ENCODE peak calls at places on chromosomes 1 and 21, in ten cellular contexts. Q is hepatocyte, Z is PC-9, X is adrenal gland, R is breast epithelium, I is neural progenitor cell, H is A673, J is HepG2, K is pancreas, E is cardiac muscle cell. F is an unnamed sample.

GRCh38 chr1:63698001-63698838 is 75.6 kb upstream of the ROR1 start:
- DNase-seq in Q (peak; percentile 46), Z (no peak), X (peak; percentile 64), R (no peak), I (no peak), H (no peak), J (no peak), K (peak; percentile 61), E (peak; percentile 76), F (no peak)

GRCh38 chr1:32681501-32681900 is 21.1 kb downstream of the SYNC start:
- DNase-seq in Q (no peak), Z (no peak), X (no peak), R (no peak), I (no peak), H (no peak), J (no peak), K (no peak), E (peak; percentile 64), F (no peak)

GRCh38 chr1:93716974-93717373 is 35.3 kb upstream of the BCAR3 start:
- DNase-seq in Q (no peak), Z (peak; percentile 59), X (no peak), R (no peak), I (no peak), H (peak; percentile 12), J (no peak), K (no peak), E (no peak), F (no peak)

GRCh38 chr1:35650416-35650815 is 9.1 kb upstream of the PSMB2 start:
- DNase-seq in Q (no peak), Z (no peak), X (no peak), R (no peak), I (no peak), H (no peak), J (no peak), K (no peak), E (no peak), F (no peak)

GRCh38 chr1:33711511-33711910 is 152.4 kb upstream of the HMGB4 start:
- DNase-seq in Q (no peak), Z (no peak), X (no peak), R (no peak), I (no peak), H (no peak), J (no peak), K (no peak), E (no peak), F (no peak)

GRCh38 chr1:12231276-12231595 is 1.4 kb downstream of the VPS13D start:
- DNase-seq in Q (no peak), Z (peak; percentile 48), X (no peak), R (no peak), I (peak; percentile 14), H (no peak), J (no peak), K (no peak), E (peak; percentile 25), F (no peak)

GRCh38 chr1:165854101-165854845 is 26.9 kb downstream of the UCK2 start:
- DNase-seq in Q (peak; percentile 45), Z (peak; percentile 76), X (peak; percentile 25), R (no peak), I (peak; percentile 16), H (peak; percentile 53), J (no peak), K (no peak), E (peak; percentile 94), F (no peak)

GRCh38 chr1:180950321-180950720 is 37.6 kb downstream of the KIAA1614 start:
- DNase-seq in Q (no peak), Z (no peak), X (no peak), R (no peak), I (no peak), H (no peak), J (no peak), K (no peak), E (no peak), F (no peak)

GRCh38 chr1:92186081-92186480 is 31.6 kb upstream of the C1orf146 start:
- DNase-seq in Q (no peak), Z (no peak), X (no peak), R (no peak), I (no peak), H (no peak), J (peak; percentile 3), K (no peak), E (peak; percentile 25), F (no peak)

GRCh38 chr1:204337047-204337446 is 22.7 kb downstream of the PLEKHA6 start:
- DNase-seq in Q (no peak), Z (no peak), X (no peak), R (no peak), I (no peak), H (no peak), J (no peak), K (no peak), E (no peak), F (no peak)

GRCh38 chr1:117812868-117813511 is 116.4 kb downstream of the GDAP2 start:
- DNase-seq in Q (peak; percentile 20), Z (no peak), X (no peak), R (no peak), I (no peak), H (no peak), J (peak; percentile 31), K (no peak), E (peak; percentile 58), F (no peak)

GRCh38 chr1:235402457-235403200 is 35.4 kb downstream of the TBCE start:
- DNase-seq in Q (no peak), Z (peak; percentile 81), X (no peak), R (no peak), I (no peak), H (no peak), J (peak; percentile 62), K (no peak), E (no peak), F (no peak)

GRCh38 chr1:118100686-118101300 is 84.2 kb downstream of the SPAG17 start:
- DNase-seq in Q (peak; percentile 18), Z (no peak), X (no peak), R (no peak), I (no peak), H (no peak), J (no peak), K (peak; percentile 82), E (no peak), F (no peak)

DNA sequence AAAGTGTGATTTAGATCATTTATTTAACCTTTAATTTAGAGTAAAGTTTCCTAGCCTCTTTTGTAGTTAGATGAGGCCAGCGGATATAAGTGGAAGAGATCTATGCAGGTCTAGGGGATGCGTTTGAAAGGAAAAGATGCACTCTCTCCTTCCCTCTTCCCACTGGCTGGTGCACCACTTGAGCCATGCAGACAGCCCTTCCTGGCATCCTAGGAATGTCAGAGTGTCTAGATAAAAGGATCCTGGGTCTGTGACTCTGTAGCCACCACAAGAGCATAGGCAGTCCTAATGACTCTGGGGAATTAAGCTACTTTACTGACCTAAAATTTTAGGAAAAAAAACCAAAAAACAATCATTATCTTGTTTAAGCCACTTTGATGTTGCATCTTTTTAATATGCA is 16.0 kb upstream of the STUM start:
- DNase-seq in Q (no peak), Z (no peak), X (no peak), R (no peak), I (peak; percentile 76), H (no peak), J (no peak), K (no peak), E (no peak), F (no peak)
- H3K4me1 ChIP-seq in Q (peaks cover 9% of the 10 kb centered on the region), Z (no peaks in the 10 kb centered on the region), X (no peaks in the 10 kb centered on the region), R (no peaks in the 10 kb centered on the region), I (peaks cover 11% of the 10 kb centered on the region), H (no peaks in the 10 kb centered on the region), J (no peaks in the 10 kb centered on the region), K (peaks cover 4% of the 10 kb centered on the region), E (peaks cover 22% of the 10 kb centered on the region), F (peaks cover 24% of the 10 kb centered on the region)

GRCh38 chr1:70204578-70204977 is 801 bp downstream of the LRRC40 start:
- DNase-seq in Q (no peak), Z (no peak), X (no peak), R (no peak), I (peak; percentile 22), H (peak; percentile 19), J (no peak), K (no peak), E (no peak), F (no peak)

GRCh38 chr1:70204139-70204538 is 1.2 kb downstream of the LRRC40 start:
- DNase-seq in Q (no peak), Z (no peak), X (no peak), R (no peak), I (no peak), H (no peak), J (no peak), K (no peak), E (no peak), F (no peak)

GRCh38 chr1:70205076-70205436 is 323 bp downstream of the LRRC40 start:
- DNase-seq in Q (no peak), Z (no peak), X (no peak), R (no peak), I (no peak), H (no peak), J (no peak), K (no peak), E (no peak), F (no peak)

GRCh38 chr1:70207492-70207891 is 2.1 kb upstream of the LRRC40 start:
- DNase-seq in Q (no peak), Z (no peak), X (no peak), R (no peak), I (no peak), H (no peak), J (no peak), K (no peak), E (no peak), F (no peak)

DNA sequence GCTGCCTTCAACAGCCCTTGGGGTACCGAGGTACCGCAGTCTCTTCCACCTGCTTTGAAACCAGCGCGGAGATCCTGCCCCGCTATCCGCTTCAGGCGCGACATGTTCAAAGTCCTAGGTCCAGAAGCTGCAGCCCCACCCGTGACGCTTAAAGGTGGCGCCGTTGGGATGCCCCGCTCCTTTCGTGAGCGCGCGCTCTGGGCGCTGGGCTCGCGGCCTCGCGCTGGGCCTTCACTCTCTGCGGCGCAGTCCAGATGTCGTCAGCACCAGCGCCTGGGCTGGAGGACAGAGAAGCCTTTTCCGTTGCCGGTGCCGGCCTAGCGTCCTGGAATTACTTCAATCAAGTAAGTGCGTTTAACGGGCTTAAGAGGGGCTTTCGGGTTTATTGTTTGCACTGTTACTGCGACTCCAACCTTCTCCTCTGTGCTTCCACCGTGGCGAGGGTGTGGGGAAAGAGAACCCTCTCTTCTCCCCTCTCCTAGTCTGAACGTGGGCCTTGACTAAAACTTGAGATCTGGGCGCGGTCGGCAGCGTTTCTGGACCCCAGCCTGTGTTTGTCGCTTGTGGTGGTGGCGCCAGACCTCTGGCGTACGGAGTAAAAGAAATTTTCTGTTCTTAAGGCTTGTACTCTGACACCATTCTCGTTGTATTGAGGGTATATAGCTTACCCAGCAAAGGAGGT is at the start of gene LRRC40:
- DNase-seq in Q (peak; percentile 98), Z (peak; percentile 90), X (peak; percentile 97), R (peak; percentile 92), I (peak; percentile 98), H (peak; percentile 99), J (peak; percentile 94), K (peak; percentile 95), E (peak; percentile 97), F (peak; percentile 93)
- TF ChIP-seq CTCF in Q (peak; percentile 9), Z (no peak), X (no peak), R (no peak), I (no peak), H (no peak), J (no peak), K (no peak), E (no peak), F (peak; percentile 11)

GRCh38 chr21:41561701-41562100 is 53.7 kb upstream of the TMPRSS2 start:
- DNase-seq in Q (no peak), Z (no peak), X (no peak), R (no peak), I (no peak), H (no peak), J (no peak), K (no peak), E (no peak), F (no peak)
- H3K4me1 ChIP-seq in Q (peaks cover 27% of the 10 kb centered on the region), Z (no peaks in the 10 kb centered on the region), X (no peaks in the 10 kb centered on the region), R (no peaks in the 10 kb centered on the region), I (no peaks in the 10 kb centered on the region), H (no peaks in the 10 kb centered on the region), J (peaks cover 23% of the 10 kb centered on the region), K (no peaks in the 10 kb centered on the region), E (no peaks in the 10 kb centered on the region), F (peaks cover 5% of the 10 kb centered on the region)

GRCh38 chr1:30777906-30778155 is 20.3 kb upstream of the LAPTM5 start:
- DNase-seq in Q (no peak), Z (no peak), X (no peak), R (no peak), I (no peak), H (no peak), J (no peak), K (no peak), E (no peak), F (no peak)
- TF ChIP-seq CTCF in Q (no peak), Z (no peak), X (no peak), R (no peak), I (peak; percentile 29), H (peak; percentile 40), J (peak; percentile 55), K (no peak), E (peak; percentile 33), F (no peak)

F was measured in Caco-2.